ENCODE peak calls at places on chromosomes 7 and 10, in nine cellular contexts. Z is CD8-positive, alpha-beta T cell; Q is dorsolateral prefrontal cortex; K is cardiac fibroblast; I is brain microvascular endothelial cell; E is IMR-90; X is tibial artery; H is bronchial epithelial cell; M is AG10803. R is an unnamed sample.

GRCh38 chr10:86209726-86210125 is 156.9 kb downstream of the GRID1 start:
- DNase-seq in Z (no peak), Q (no peak), K (no peak), I (no peak), E (no peak), X (no peak), H (no peak), M (no peak), R (no peak)

GRCh38 chr7:11835260-11835659 is 3.3 kb upstream of the THSD7A start:
- DNase-seq in Z (no peak), Q (no peak), K (peak), I (no peak), E (peak), X (no peak), H (peak), M (no peak), R (no peak)

GRCh38 chr10:43393606-43394360 is 15.2 kb downstream of the HNRNPF start:
- DNase-seq in Z (no peak), Q (peak), K (no peak), I (no peak), E (no peak), X (no peak), H (no peak), M (no peak), R (no peak)

GRCh38 chr10:71590786-71591350 is 128.7 kb downstream of the C10orf105 start:
- DNase-seq in Z (no peak), Q (no peak), K (no peak), I (no peak), E (no peak), X (no peak), H (no peak), M (no peak), R (no peak)

GRCh38 chr7:137343483-137343841 is at the start of gene PTN:
- DNase-seq in Z (no peak), Q (peak), K (peak), I (peak), E (peak), X (peak), H (peak), M (peak), R (peak)

GRCh38 chr7:156475666-156476065 is 164.9 kb upstream of the RNF32 start:
- DNase-seq in Z (no peak), Q (no peak), K (peak), I (peak), E (peak), X (no peak), H (peak), M (peak), R (no peak)

GRCh38 chr10:49179699-49180511 is 8.3 kb downstream of the TMEM273 start:
- DNase-seq in Z (no peak), Q (no peak), K (no peak), I (no peak), E (no peak), X (no peak), H (no peak), M (no peak), R (no peak)

GRCh38 chr7:36604801-36605200 is 119.5 kb downstream of the AOAH start:
- DNase-seq in Z (no peak), Q (no peak), K (no peak), I (no peak), E (no peak), X (no peak), H (peak), M (no peak), R (no peak)

GRCh38 chr7:81114682-81115081 is 195.8 kb upstream of the SEMA3C start:
- DNase-seq in Z (no peak), Q (no peak), K (peak), I (no peak), E (no peak), X (no peak), H (peak), M (peak), R (no peak)

GRCh38 chr10:26438534-26439269 is 561 bp downstream of the APBB1IP start:
- DNase-seq in Z (peak), Q (no peak), K (no peak), I (no peak), E (no peak), X (peak), H (no peak), M (peak), R (peak)

GRCh38 chr10:72729528-72729927 is 37.6 kb downstream of the MCU start:
- DNase-seq in Z (no peak), Q (no peak), K (peak), I (no peak), E (no peak), X (no peak), H (no peak), M (peak), R (no peak)

GRCh38 chr10:121975295-121976086 is 474 bp upstream of the NSMCE4A start:
- DNase-seq in Z (no peak), Q (no peak), K (no peak), I (no peak), E (no peak), X (no peak), H (no peak), M (no peak), R (no peak)

GRCh38 chr10:29618341-29619171 is 16.2 kb downstream of the SVIL start:
- DNase-seq in Z (no peak), Q (no peak), K (peak), I (no peak), E (peak), X (no peak), H (peak), M (no peak), R (peak)

GRCh38 chr10:71724539-71724938 is 5.0 kb upstream of the C10orf105 start:
- DNase-seq in Z (no peak), Q (no peak), K (no peak), I (no peak), E (no peak), X (no peak), H (no peak), M (no peak), R (no peak)

GRCh38 chr10:31929986-31930675 is 1.5 kb upstream of the ARHGAP12 start:
- DNase-seq in Z (peak), Q (no peak), K (no peak), I (no peak), E (no peak), X (no peak), H (no peak), M (no peak), R (no peak)

DNA sequence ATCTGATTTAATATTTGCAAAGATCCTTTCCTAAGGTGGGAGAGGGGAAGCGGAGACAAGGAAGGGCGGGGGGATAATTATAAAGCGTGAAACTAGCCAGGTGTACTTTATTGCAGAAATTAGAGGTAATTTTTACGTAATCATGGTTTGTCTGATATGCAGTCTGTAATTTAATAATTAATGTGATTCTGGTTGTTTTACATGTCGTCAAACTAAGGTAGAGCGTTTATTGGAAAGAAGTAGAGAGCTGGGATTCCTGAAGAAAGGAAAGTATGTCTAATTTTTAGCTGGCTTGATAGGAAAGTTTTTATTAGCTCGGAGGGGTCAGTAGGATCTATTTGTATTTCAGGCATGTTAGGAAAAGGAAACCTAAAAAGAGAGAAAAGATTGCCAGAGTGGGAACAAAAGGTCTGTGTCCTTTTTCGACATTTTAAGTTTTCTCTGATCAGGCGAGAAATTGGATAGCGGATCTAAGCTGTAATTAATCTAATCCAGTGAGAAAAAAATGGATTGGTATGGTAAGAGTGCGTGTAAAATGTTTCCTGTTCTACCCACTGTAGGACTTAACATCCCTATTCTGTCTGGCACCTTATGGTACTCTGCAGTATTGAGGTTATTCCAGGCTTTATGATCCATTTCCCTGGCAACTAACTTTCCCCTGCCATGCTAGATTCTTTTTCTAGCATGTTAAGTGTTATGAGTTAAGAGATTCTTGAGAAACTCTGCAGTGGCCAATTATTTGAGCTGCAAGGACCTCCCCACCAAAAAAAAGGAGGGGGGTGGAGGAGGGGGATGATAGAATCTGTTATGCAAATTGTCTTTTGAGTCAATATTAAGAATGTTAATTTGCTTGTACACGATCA is 1.4 kb downstream of the CELF2 start:
- DNase-seq in Z (no peak), Q (no peak), K (no peak), I (no peak), E (no peak), X (no peak), H (no peak), M (no peak), R (no peak)
- H3K4me3 ChIP-seq in Z (no peak), Q (peak), K (peak), I (peak), E (peak), X (peak), H (peak), M (no peak), R (peak)

GRCh38 chr7:45867471-45867870 is 5.4 kb downstream of the CCDC201 start:
- DNase-seq in Z (no peak), Q (no peak), K (no peak), I (no peak), E (no peak), X (no peak), H (no peak), M (no peak), R (no peak)

GRCh38 chr7:45865594-45866410 is 7.1 kb downstream of the CCDC201 start:
- DNase-seq in Z (no peak), Q (no peak), K (no peak), I (no peak), E (peak), X (no peak), H (no peak), M (no peak), R (no peak)

GRCh38 chr7:45869426-45869825 is 3.5 kb downstream of the CCDC201 start:
- DNase-seq in Z (no peak), Q (no peak), K (no peak), I (no peak), E (peak), X (no peak), H (peak), M (no peak), R (no peak)

DNA sequence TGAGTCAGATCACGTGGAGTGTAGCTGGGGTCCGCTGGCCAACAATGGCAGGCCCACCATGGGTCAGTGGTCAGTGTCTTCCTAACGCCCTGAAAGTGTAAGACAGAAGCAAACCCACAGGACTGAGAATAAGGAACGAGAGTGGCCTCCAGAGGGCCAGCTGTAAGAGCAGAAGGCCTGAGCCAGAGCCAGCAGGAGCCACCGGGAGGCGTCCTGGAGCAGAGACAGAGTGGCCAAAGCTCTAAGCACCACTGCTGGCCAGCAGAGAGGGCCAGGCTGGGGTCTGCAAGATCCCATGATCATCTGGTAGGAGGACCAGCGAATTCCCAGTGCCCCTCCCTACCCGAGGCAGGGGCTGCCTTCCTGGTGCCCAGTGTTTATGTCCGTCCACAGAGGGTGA is 9.2 kb downstream of the CCDC201 start:
- DNase-seq in Z (no peak), Q (no peak), K (no peak), I (no peak), E (no peak), X (no peak), H (no peak), M (no peak), R (no peak)
- TF ChIP-seq CTCF in Z (no peak), Q (no peak), K (peak), I (peak), E (peak), X (no peak), H (no peak), M (no peak), R (no peak)

GRCh38 chr10:50882540-50882983 is 2.9 kb downstream of the A1CF start:
- DNase-seq in Z (no peak), Q (no peak), K (no peak), I (no peak), E (no peak), X (no peak), H (peak), M (no peak), R (no peak)

GRCh38 chr10:50883624-50884023 is 1.8 kb downstream of the A1CF start:
- DNase-seq in Z (no peak), Q (no peak), K (no peak), I (no peak), E (no peak), X (no peak), H (no peak), M (no peak), R (no peak)

GRCh38 chr10:50884302-50884701 is 1.1 kb downstream of the A1CF start:
- DNase-seq in Z (no peak), Q (no peak), K (no peak), I (no peak), E (no peak), X (no peak), H (no peak), M (no peak), R (no peak)

DNA sequence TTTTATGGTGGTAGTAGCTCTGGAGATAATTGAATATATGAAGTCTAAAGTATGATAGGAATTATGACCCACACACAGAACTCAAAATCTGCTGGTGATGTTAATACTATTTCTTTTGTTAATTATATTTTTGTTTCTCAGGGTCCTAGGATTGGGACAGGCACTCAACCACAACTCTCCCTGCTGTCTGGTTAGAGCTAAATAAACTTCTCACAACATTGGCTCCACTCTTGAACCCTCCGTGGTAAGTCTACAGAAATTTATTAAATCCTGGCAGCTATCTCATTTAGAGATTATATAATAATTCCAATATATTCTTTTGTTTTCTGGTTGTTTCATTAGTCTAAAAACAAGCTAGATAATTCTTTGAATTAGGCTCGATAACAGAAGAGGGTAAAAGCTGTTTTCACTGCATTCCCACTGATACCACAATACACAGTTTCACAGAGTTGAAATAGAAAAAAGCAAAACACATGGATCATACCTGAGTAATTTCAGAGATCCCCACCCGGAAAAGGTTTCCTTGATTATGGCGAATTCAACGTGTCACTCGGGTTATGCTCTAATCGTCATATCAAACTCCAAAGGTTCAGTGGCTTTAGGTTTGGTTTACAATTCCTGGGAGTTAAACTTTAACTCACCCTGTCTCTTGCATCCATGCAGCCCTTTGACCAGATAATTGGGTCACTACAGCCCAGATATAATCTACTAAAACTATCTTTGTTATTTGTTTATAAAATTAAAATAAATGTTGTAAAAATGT is at the start of gene A1CF:
- DNase-seq in Z (no peak), Q (no peak), K (no peak), I (no peak), E (no peak), X (no peak), H (no peak), M (no peak), R (no peak)
- H3K4me3 ChIP-seq in Z (no peak), Q (no peak), K (no peak), I (no peak), E (no peak), X (no peak), H (no peak), M (no peak), R (no peak)

GRCh38 chr7:85828654-85829053 is 641.8 kb upstream of the SEMA3D start:
- DNase-seq in Z (no peak), Q (no peak), K (no peak), I (no peak), E (no peak), X (no peak), H (no peak), M (no peak), R (no peak)

GRCh38 chr7:85829176-85829575 is 642.3 kb upstream of the SEMA3D start:
- DNase-seq in Z (no peak), Q (no peak), K (no peak), I (no peak), E (no peak), X (no peak), H (no peak), M (no peak), R (no peak)

GRCh38 chr7:85830982-85831381 is 644.1 kb upstream of the SEMA3D start:
- DNase-seq in Z (no peak), Q (no peak), K (no peak), I (no peak), E (no peak), X (no peak), H (no peak), M (no peak), R (no peak)

GRCh38 chr7:85833071-85833470 is 646.2 kb upstream of the SEMA3D start:
- DNase-seq in Z (no peak), Q (no peak), K (no peak), I (no peak), E (peak), X (no peak), H (no peak), M (peak), R (no peak)

GRCh38 chr7:85829817-85830432 is 643.1 kb upstream of the SEMA3D start:
- DNase-seq in Z (no peak), Q (no peak), K (peak), I (no peak), E (peak), X (no peak), H (peak), M (peak), R (no peak)
- TF ChIP-seq CTCF in Z (no peak), Q (peak), K (peak), I (peak), E (peak), X (no peak), H (no peak), M (peak), R (peak)

GRCh38 chr7:19707240-19707639 is 1.6 kb downstream of the POLR1F start:
- DNase-seq in Z (no peak), Q (no peak), K (peak), I (peak), E (peak), X (no peak), H (no peak), M (no peak), R (no peak)
- H3K4me3 ChIP-seq in Z (no peak), Q (peak), K (peak), I (peak), E (no peak), X (no peak), H (no peak), M (peak), R (peak)

DNA sequence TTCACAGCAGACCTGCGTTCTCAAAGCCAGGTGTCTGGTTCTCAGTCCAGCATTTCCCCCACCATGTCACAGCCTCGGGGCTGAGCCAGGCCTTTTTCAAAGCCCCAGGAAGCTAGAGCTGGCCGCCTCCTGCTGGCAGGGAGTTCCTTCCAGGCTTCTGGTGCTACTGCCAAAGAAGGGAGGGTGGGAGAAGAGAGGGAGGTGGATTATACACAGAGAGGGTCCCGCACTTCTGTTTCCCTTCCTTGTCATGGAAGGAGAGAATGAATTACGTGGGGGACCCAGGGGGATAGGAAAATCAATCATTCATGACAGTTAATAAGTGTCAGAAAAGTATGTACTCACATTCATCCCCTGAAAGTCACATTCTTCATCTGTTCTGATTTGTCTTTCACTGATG is 600 bp upstream of the LGI1 start:
- DNase-seq in Z (no peak), Q (peak), K (no peak), I (no peak), E (no peak), X (no peak), H (no peak), M (no peak), R (no peak)
- TF ChIP-seq CTCF in Z (no peak), Q (no peak), K (peak), I (peak), E (no peak), X (peak), H (no peak), M (peak), R (no peak)

GRCh38 chr10:132281915-132282666 is 25.7 kb downstream of the STK32C start:
- DNase-seq in Z (no peak), Q (peak), K (no peak), I (no peak), E (no peak), X (no peak), H (no peak), M (no peak), R (no peak)
- H3K4me3 ChIP-seq in Z (no peak), Q (no peak), K (no peak), I (no peak), E (no peak), X (no peak), H (no peak), M (no peak), R (no peak)

DNA sequence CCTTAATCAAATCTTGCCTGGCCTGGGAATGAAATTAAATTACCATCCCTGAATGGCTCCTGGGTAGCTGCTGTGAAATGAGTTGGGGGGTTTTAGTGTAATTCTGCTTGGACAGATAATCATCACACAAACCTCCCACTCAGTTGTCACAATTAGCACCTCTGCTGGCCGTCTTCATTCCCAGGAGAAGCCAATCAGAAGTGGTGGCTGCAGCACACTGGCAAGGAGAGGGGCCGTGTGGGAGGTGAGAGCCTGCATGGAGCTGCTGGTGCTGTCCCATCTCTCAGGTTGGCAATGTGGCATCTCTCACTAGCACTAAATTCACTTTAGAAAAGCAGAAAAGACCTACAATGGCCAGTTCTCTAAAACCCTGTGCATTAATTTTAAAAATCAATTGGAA is 92.5 kb downstream of the NT5C2 start:
- DNase-seq in Z (no peak), Q (peak), K (no peak), I (no peak), E (no peak), X (no peak), H (no peak), M (no peak), R (no peak)
- TF ChIP-seq CTCF in Z (no peak), Q (no peak), K (no peak), I (no peak), E (no peak), X (no peak), H (no peak), M (no peak), R (no peak)

DNA sequence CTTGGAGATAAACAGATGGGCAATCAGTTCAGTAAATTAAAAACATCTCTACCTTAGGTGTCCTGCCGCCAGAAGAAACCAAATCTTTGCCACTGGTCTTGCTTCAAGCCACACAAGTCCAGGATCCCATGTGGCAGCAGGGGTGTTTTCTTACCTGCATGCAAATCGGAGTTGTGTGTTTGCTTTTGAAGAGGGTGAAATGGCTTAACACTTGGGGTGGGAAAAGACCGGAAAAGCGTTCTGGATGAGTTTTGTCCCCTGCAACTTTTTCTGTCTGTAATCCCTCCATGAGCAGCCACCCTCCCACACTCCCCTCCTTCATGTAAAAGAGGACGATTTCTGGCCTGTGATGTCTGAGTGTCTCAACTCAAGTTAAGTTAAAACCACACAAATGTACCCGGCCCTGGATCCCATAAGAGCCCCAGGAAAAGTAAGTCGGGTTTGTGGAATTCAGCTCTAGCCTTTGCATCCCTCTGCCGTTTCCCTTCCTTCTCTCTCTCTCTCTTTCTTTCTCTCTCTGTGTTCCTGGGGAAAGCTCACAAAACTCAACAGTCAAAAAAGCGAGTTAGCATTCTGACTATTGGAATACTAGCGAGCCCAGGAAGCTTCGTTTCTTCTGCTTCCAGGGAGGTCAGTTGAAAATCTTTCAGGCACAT is 178.5 kb downstream of the TCF7L2 start:
- DNase-seq in Z (no peak), Q (no peak), K (no peak), I (no peak), E (no peak), X (no peak), H (no peak), M (peak), R (no peak)
- H3K4me3 ChIP-seq in Z (no peak), Q (no peak), K (peak), I (no peak), E (no peak), X (no peak), H (no peak), M (peak), R (peak)

R was measured in left ventricle myocardium inferior.